ENCODE peak calls at places on chromosomes 16 and 17, in six cellular contexts. Z is body of pancreas, H is ovary, J is IMR-90, F is A549, P is spleen. G is an unnamed sample. For H3K4me1, the result is how much of the 10 kb centered on the place peaks cover.

GRCh38 chr16:15494231-15494630 is 59.8 kb downstream of the BMERB1 start:
- DNase-seq in P (no peak), F (no peak), H (no peak), J (peak), Z (no peak), G (no peak)

GRCh38 chr16:16030449-16030848 is 81.0 kb downstream of the ABCC1 start:
- DNase-seq in J (no peak), P (no peak), H (no peak), F (no peak), Z (no peak), G (no peak)

GRCh38 chr17:28404812-28405570 is 1.0 kb downstream of the SLC46A1 start:
- DNase-seq in J (no peak), H (peak), P (no peak), Z (peak), F (no peak), G (no peak)

GRCh38 chr16:21638573-21638975 is 13.8 kb downstream of the IGSF6 start:
- DNase-seq in H (no peak), J (peak), P (no peak), F (no peak), Z (no peak), G (no peak)

GRCh38 chr16:50316848-50317630 is 50.7 kb downstream of the ADCY7 start:
- DNase-seq in H (no peak), Z (no peak), F (no peak), P (peak), J (no peak), G (no peak)

GRCh38 chr17:78992542-78993212 is 13.0 kb upstream of the LGALS3BP start:
- DNase-seq in J (no peak), P (no peak), Z (no peak), H (no peak), F (no peak), G (no peak)

GRCh38 chr17:37278247-37278894 is 97.4 kb upstream of the C17orf78 start:
- DNase-seq in P (no peak), H (no peak), Z (no peak), J (no peak), F (no peak), G (no peak)

GRCh38 chr17:81890447-81891302 is 711 bp downstream of the ALYREF start:
- DNase-seq in H (no peak), F (no peak), P (peak), J (no peak), Z (no peak), G (no peak)

GRCh38 chr17:64443086-64443760 is 5.7 kb upstream of the MILR1 start:
- DNase-seq in Z (no peak), J (no peak), H (no peak), F (no peak), P (no peak), G (no peak)

GRCh38 chr16:27444470-27444869 is 42.5 kb downstream of the IL21R start:
- DNase-seq in P (peak), Z (no peak), F (no peak), H (no peak), J (no peak), G (no peak)
- TF ChIP-seq POLR2A in P (no peak), Z (no peak), F (no peak), H (no peak), J (no peak), G (no peak)

GRCh38 chr16:88656291-88656980 is 5.6 kb upstream of the CYBA start:
- DNase-seq in J (no peak), Z (no peak), H (no peak), P (no peak), F (no peak), G (no peak)

GRCh38 chr16:88657371-88657770 is 5.5 kb downstream of the MVD start:
- DNase-seq in J (no peak), H (no peak), P (no peak), Z (no peak), F (no peak), G (no peak)

GRCh38 chr16:88662222-88662842 is 559 bp downstream of the MVD start:
- DNase-seq in Z (no peak), P (no peak), F (no peak), J (no peak), H (no peak), G (no peak)

GRCh38 chr16:88658714-88659113 is 4.2 kb downstream of the MVD start:
- DNase-seq in F (no peak), P (no peak), H (no peak), Z (no peak), J (no peak), G (no peak)

DNA sequence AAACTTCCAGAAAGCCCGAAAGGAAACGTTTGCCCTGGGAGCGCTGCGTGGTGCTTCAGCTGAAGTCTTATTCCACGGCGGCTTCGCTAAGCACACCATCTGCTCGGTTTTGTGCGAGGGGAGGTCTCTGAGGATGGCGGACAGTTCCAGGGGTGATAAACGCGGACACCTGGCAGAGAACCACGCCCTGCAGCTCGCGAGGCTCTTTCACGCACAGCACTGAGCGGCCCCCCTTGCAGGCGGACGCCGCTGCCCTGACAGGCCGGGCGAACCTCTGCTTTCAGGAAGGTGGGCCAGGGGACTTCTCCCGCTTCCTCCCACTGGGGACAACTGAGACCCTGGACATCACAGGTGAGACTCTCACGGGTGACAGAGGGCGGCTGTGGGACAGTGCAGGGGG is 3.7 kb downstream of the MVD start:
- DNase-seq in Z (no peak), P (no peak), H (no peak), J (no peak), F (no peak), G (no peak)
- H3K4me3 ChIP-seq in Z (no peak), P (no peak), H (no peak), J (no peak), F (no peak), G (no peak)

DNA sequence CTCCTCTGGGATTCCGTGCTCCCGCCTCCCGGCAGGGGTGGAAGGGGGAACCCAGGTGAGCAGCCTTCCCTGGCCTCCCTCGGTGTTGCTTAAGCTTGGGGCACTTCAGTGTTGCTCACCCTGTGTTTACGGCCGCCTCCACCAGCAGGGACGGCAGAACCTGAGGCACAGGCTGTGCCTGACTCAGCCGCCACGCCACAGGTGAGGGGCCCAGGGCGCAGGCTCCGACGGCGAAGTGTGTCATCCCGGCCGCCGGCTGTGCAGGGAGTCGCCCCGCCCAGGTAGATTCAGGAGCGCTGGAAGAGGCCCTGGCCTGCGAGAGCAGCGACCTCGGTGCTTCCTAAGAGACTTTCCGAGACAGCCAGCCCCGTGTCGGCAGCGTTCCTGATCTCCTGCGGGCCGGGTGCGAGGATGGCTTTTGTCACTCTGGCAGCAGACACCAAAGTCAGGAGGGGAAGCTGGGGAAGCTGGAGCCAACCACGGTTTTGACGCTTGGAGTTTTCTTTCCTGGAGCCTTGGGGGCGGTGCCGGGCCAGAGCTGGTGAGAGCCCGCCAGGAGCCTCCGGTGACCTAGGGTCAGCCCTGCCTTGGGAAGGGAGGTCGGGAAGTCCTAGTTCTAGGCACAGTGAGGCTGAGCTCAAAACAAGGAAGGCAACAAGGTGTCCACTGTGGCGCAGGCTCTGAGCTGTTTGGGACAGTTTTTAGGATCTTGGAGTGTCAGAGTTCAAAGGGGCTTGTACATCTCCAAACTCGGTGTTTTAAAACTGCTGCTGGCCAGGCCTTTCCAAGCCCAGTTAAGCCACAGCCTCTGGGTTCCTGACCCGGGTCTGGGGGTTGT is 2.1 kb downstream of the GSE1 start:
- DNase-seq in Z (peak), P (peak), F (peak), J (no peak), H (no peak), G (peak)
- H3K4me1 ChIP-seq in Z (half or more), P (under half), F (under half), J (under half), H (under half), G (half or more)

GRCh38 chr17:77534137-77534536 is 393.4 kb downstream of the SEC14L1 start:
- DNase-seq in F (no peak), H (no peak), P (no peak), Z (no peak), J (no peak), G (no peak)

GRCh38 chr17:77529328-77529650 is 388.5 kb downstream of the SEC14L1 start:
- DNase-seq in F (no peak), J (no peak), P (no peak), Z (no peak), H (no peak), G (no peak)

GRCh38 chr17:77530591-77530990 is 389.8 kb downstream of the SEC14L1 start:
- DNase-seq in P (peak), J (no peak), F (no peak), H (no peak), Z (no peak), G (no peak)

GRCh38 chr17:77531002-77531401 is 390.2 kb downstream of the SEC14L1 start:
- DNase-seq in H (no peak), F (no peak), Z (no peak), J (no peak), P (no peak), G (no peak)

GRCh38 chr17:77531641-77532040 is 390.9 kb downstream of the SEC14L1 start:
- DNase-seq in H (no peak), F (no peak), J (no peak), P (no peak), Z (no peak), G (no peak)
- TF ChIP-seq POLR2A in H (no peak), F (no peak), J (no peak), P (no peak), Z (no peak), G (no peak)

GRCh38 chr17:7959503-7960253 is 27.7 kb downstream of the CNTROB start:
- DNase-seq in Z (no peak), J (no peak), H (no peak), P (no peak), F (no peak), G (no peak)
- H3K4me3 ChIP-seq in Z (no peak), J (no peak), H (no peak), P (no peak), F (no peak), G (no peak)

GRCh38 chr16:85321856-85322271 is 209.6 kb upstream of the CIBAR2 start:
- DNase-seq in Z (peak), J (peak), P (peak), F (no peak), H (peak), G (peak)
- H3K4me1 ChIP-seq in Z (half or more), J (under half), P (under half), F (under half), H (under half), G (under half)

DNA sequence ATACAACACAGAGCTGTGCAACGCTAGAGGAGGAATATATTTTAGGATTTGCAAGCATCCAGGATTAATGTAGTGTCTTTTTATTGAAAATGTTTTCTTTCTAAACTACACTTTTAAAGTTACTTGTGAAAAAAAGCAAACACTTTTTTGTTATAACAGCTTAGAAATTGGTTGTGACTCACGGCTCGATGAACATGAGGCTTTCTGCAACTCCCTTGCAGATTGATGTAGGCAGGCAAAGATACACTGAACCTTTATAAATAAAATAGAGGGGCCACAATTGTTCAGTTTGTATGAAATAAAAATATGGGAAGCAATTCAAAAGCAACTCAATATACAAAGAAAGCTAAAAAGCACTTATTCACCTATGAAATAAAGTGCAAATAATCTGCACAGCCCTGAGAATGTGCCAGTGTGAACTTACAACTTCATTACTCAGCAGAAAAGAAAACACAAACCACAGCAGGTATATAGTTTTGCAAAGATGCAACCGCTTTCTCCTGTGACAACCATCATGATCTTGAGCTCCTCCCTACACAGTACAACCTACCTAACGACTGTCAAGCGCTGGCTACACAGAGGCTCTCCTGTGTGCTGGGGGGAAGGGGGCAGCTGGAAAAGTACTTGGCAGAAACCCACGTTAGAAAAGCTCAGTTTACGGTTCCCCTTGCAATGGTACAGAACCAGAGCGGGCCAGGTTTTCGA is 946 bp downstream of the LUC7L start:
- DNase-seq in H (no peak), J (peak), Z (no peak), F (peak), P (no peak), G (no peak)
- TF ChIP-seq POLR2A in H (no peak), J (no peak), Z (no peak), F (no peak), P (no peak), G (no peak)